ENCODE peak calls at places on chromosomes 7 and 10, in ten cellular contexts. One of them, this sample, is unnamed.

GRCh38 chr7:134197342-134197741 is 70.2 kb downstream of the LRGUK start:
- DNase-seq in suprapubic skin: no peak
- DNase-seq in K562: peak; percentile 49
- DNase-seq in esophagus muscularis mucosa: no peak
- DNase-seq in A549: no peak
- DNase-seq in adrenal gland: no peak
- DNase-seq in HCT116: no peak
- DNase-seq in vagina: no peak
- DNase-seq in H1: no peak
- DNase-seq in spleen: no peak
- DNase-seq in this sample: no peak

GRCh38 chr7:602341-603141 is 82.9 kb upstream of the PDGFA start:
- DNase-seq in suprapubic skin: peak; percentile 69
- DNase-seq in K562: peak; percentile 87
- DNase-seq in esophagus muscularis mucosa: no peak
- DNase-seq in A549: no peak
- DNase-seq in adrenal gland: peak; percentile 33
- DNase-seq in HCT116: no peak
- DNase-seq in vagina: no peak
- DNase-seq in H1: no peak
- DNase-seq in spleen: peak; percentile 86
- DNase-seq in this sample: no peak

GRCh38 chr10:35640474-35640873 is 1.6 kb downstream of the FZD8 start:
- DNase-seq in suprapubic skin: peak; percentile 71
- DNase-seq in K562: peak; percentile 75
- DNase-seq in esophagus muscularis mucosa: no peak
- DNase-seq in A549: peak; percentile 85
- DNase-seq in adrenal gland: peak; percentile 57
- DNase-seq in HCT116: no peak
- DNase-seq in vagina: no peak
- DNase-seq in H1: no peak
- DNase-seq in spleen: peak; percentile 87
- DNase-seq in this sample: peak; percentile 42

GRCh38 chr7:140239653-140239935 is 62.8 kb upstream of the KDM7A start:
- DNase-seq in suprapubic skin: no peak
- DNase-seq in K562: no peak
- DNase-seq in esophagus muscularis mucosa: no peak
- DNase-seq in A549: no peak
- DNase-seq in adrenal gland: no peak
- DNase-seq in HCT116: no peak
- DNase-seq in vagina: no peak
- DNase-seq in H1: no peak
- DNase-seq in spleen: no peak
- DNase-seq in this sample: no peak

GRCh38 chr7:99099499-99100077 is 44.3 kb downstream of the SMURF1 start:
- DNase-seq in suprapubic skin: no peak
- DNase-seq in K562: no peak
- DNase-seq in esophagus muscularis mucosa: no peak
- DNase-seq in A549: no peak
- DNase-seq in adrenal gland: no peak
- DNase-seq in HCT116: no peak
- DNase-seq in vagina: no peak
- DNase-seq in H1: no peak
- DNase-seq in spleen: no peak
- DNase-seq in this sample: no peak

GRCh38 chr10:114042895-114043531 is 653 bp upstream of the ADRB1 start:
- DNase-seq in suprapubic skin: peak; percentile 68
- DNase-seq in K562: no peak
- DNase-seq in esophagus muscularis mucosa: no peak
- DNase-seq in A549: peak; percentile 63
- DNase-seq in adrenal gland: no peak
- DNase-seq in HCT116: peak; percentile 15
- DNase-seq in vagina: no peak
- DNase-seq in H1: no peak
- DNase-seq in spleen: no peak
- DNase-seq in this sample: no peak

GRCh38 chr7:134290286-134290685 is 26.4 kb downstream of the SLC35B4 start:
- DNase-seq in suprapubic skin: no peak
- DNase-seq in K562: no peak
- DNase-seq in esophagus muscularis mucosa: no peak
- DNase-seq in A549: peak; percentile 64
- DNase-seq in adrenal gland: no peak
- DNase-seq in HCT116: no peak
- DNase-seq in vagina: no peak
- DNase-seq in H1: no peak
- DNase-seq in spleen: no peak
- DNase-seq in this sample: no peak

GRCh38 chr7:100190059-100190711 is 12.5 kb downstream of the STAG3 start:
- DNase-seq in suprapubic skin: no peak
- DNase-seq in K562: peak; percentile 49
- DNase-seq in esophagus muscularis mucosa: no peak
- DNase-seq in A549: peak; percentile 60
- DNase-seq in adrenal gland: no peak
- DNase-seq in HCT116: peak; percentile 42
- DNase-seq in vagina: no peak
- DNase-seq in H1: no peak
- DNase-seq in spleen: no peak
- DNase-seq in this sample: no peak

GRCh38 chr7:44978511-44979366 is at the start of gene MYO1G:
- DNase-seq in suprapubic skin: peak; percentile 72
- DNase-seq in K562: no peak
- DNase-seq in esophagus muscularis mucosa: no peak
- DNase-seq in A549: no peak
- DNase-seq in adrenal gland: peak; percentile 44
- DNase-seq in HCT116: no peak
- DNase-seq in vagina: no peak
- DNase-seq in H1: no peak
- DNase-seq in spleen: peak; percentile 97
- DNase-seq in this sample: no peak

GRCh38 chr10:4006051-4006450 is 221.0 kb upstream of the KLF6 start:
- DNase-seq in suprapubic skin: no peak
- DNase-seq in K562: no peak
- DNase-seq in esophagus muscularis mucosa: no peak
- DNase-seq in A549: no peak
- DNase-seq in adrenal gland: peak; percentile 47
- DNase-seq in HCT116: no peak
- DNase-seq in vagina: no peak
- DNase-seq in H1: no peak
- DNase-seq in spleen: no peak
- DNase-seq in this sample: no peak

GRCh38 chr10:85643839-85644525 is 722.6 kb downstream of the GRID1 start:
- DNase-seq in suprapubic skin: no peak
- DNase-seq in K562: no peak
- DNase-seq in esophagus muscularis mucosa: no peak
- DNase-seq in A549: peak; percentile 84
- DNase-seq in adrenal gland: no peak
- DNase-seq in HCT116: peak; percentile 86
- DNase-seq in vagina: no peak
- DNase-seq in H1: no peak
- DNase-seq in spleen: no peak
- DNase-seq in this sample: no peak

GRCh38 chr10:109374215-109374614 is 549.1 kb downstream of the XPNPEP1 start:
- DNase-seq in suprapubic skin: no peak
- DNase-seq in K562: no peak
- DNase-seq in esophagus muscularis mucosa: no peak
- DNase-seq in A549: no peak
- DNase-seq in adrenal gland: no peak
- DNase-seq in HCT116: no peak
- DNase-seq in vagina: no peak
- DNase-seq in H1: no peak
- DNase-seq in spleen: no peak
- DNase-seq in this sample: no peak

GRCh38 chr10:77926566-77927342 is at the start of gene DLG5:
- DNase-seq in suprapubic skin: peak; percentile 74
- DNase-seq in K562: peak; percentile 91
- DNase-seq in esophagus muscularis mucosa: no peak
- DNase-seq in A549: peak; percentile 55
- DNase-seq in adrenal gland: peak; percentile 76
- DNase-seq in HCT116: no peak
- DNase-seq in vagina: no peak
- DNase-seq in H1: no peak
- DNase-seq in spleen: peak; percentile 79
- DNase-seq in this sample: peak; percentile 75

DNA sequence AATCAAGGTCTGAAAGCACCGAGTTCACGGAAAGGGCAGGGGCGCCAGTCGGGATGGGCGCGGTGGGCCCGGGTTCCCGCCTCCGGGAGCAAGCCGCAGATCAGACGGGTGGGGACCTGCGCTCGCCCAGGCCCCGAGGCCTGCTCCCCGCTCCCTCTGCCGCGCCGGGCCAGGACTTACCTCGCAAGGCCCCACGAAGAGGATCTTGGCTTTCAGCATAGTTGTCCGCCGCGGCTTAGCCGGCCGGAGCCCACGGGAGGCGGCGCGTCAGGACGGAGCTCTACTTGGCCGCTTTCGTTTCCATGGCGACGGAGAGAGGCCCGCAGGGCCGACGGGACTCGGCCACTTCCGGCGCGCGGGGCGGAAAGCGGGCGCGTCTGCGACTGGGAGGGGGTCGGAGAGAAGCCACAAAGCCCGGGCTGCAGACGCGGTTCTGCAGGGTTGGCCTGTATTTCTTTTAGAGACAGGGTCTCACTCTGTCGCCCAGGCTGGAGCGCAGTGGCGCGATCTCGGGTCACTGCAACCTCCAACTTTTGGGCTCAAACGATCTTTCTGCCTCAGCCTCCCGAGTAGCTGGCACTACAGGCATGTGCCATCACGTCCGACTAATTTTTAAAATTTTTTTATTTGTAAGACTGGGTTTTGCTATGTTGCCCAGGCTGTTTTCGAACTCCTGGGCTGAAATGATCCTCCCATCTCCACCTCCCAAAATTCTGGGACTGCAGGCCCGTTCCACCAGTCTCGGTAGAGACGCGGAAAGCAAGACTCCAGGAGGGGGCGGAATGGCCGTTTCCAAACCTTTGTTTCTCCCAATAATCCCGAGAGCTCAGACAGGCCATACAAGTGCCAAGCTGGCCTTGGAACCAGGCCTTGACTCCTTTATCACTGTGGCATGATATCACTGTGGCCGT is at the start of gene IFT22:
- DNase-seq in suprapubic skin: peak; percentile 91
- DNase-seq in K562: peak; percentile 95
- DNase-seq in esophagus muscularis mucosa: peak; percentile 95
- DNase-seq in A549: peak; percentile 88
- DNase-seq in adrenal gland: peak; percentile 94
- DNase-seq in HCT116: peak; percentile 66
- DNase-seq in vagina: no peak
- DNase-seq in H1: no peak
- DNase-seq in spleen: peak; percentile 97
- DNase-seq in this sample: peak; percentile 92
- TF ChIP-seq POLR2A in suprapubic skin: no peak
- TF ChIP-seq POLR2A in K562: peak; percentile 75
- TF ChIP-seq POLR2A in esophagus muscularis mucosa: no peak
- TF ChIP-seq POLR2A in A549: peak; percentile 63
- TF ChIP-seq POLR2A in adrenal gland: peak; percentile 54
- TF ChIP-seq POLR2A in HCT116: peak; percentile 41
- TF ChIP-seq POLR2A in vagina: no peak
- TF ChIP-seq POLR2A in H1: peak; percentile 91
- TF ChIP-seq POLR2A in spleen: no peak
- TF ChIP-seq POLR2A in this sample: peak; percentile 46

DNA sequence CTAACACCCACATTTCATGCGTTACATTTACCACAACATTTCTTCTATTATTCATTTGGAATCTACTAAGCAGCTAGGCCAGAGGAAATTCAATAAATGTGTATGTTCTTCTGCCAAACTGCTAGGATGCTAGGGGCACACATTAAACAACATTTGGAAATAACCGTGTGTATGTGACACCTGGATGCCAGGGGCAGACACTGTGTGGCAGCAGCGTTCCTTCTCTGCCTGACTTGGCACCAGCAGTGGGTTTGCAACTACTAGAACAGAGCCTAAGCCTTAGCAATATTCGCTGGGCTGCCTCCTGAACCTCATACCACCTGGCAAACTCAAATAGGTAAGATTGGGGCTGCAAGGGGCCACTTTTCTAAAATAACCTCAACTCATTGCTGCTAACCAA is 182.1 kb downstream of the CHCHD3 start:
- DNase-seq in suprapubic skin: no peak
- DNase-seq in K562: no peak
- DNase-seq in esophagus muscularis mucosa: peak; percentile 31
- DNase-seq in A549: peak; percentile 13
- DNase-seq in adrenal gland: no peak
- DNase-seq in HCT116: no peak
- DNase-seq in vagina: no peak
- DNase-seq in H1: no peak
- DNase-seq in spleen: no peak
- DNase-seq in this sample: no peak
- TF ChIP-seq CTCF in suprapubic skin: no peak
- TF ChIP-seq CTCF in K562: no peak
- TF ChIP-seq CTCF in esophagus muscularis mucosa: no peak
- TF ChIP-seq CTCF in A549: peak; percentile 14
- TF ChIP-seq CTCF in adrenal gland: no peak
- TF ChIP-seq CTCF in HCT116: peak; percentile 24
- TF ChIP-seq CTCF in vagina: no peak
- TF ChIP-seq CTCF in H1: peak; percentile 45
- TF ChIP-seq CTCF in spleen: no peak
- TF ChIP-seq CTCF in this sample: no peak

GRCh38 chr7:121872831-121873764 is at the start of gene PTPRZ1:
- DNase-seq in suprapubic skin: peak; percentile 59
- DNase-seq in K562: no peak
- DNase-seq in esophagus muscularis mucosa: no peak
- DNase-seq in A549: no peak
- DNase-seq in adrenal gland: no peak
- DNase-seq in HCT116: no peak
- DNase-seq in vagina: no peak
- DNase-seq in H1: peak; percentile 23
- DNase-seq in spleen: no peak
- DNase-seq in this sample: no peak
- TF ChIP-seq POLR2A in suprapubic skin: no peak
- TF ChIP-seq POLR2A in K562: no peak
- TF ChIP-seq POLR2A in esophagus muscularis mucosa: no peak
- TF ChIP-seq POLR2A in A549: no peak
- TF ChIP-seq POLR2A in adrenal gland: no peak
- TF ChIP-seq POLR2A in HCT116: no peak
- TF ChIP-seq POLR2A in vagina: no peak
- TF ChIP-seq POLR2A in H1: peak; percentile 85
- TF ChIP-seq POLR2A in spleen: no peak
- TF ChIP-seq POLR2A in this sample: no peak

DNA sequence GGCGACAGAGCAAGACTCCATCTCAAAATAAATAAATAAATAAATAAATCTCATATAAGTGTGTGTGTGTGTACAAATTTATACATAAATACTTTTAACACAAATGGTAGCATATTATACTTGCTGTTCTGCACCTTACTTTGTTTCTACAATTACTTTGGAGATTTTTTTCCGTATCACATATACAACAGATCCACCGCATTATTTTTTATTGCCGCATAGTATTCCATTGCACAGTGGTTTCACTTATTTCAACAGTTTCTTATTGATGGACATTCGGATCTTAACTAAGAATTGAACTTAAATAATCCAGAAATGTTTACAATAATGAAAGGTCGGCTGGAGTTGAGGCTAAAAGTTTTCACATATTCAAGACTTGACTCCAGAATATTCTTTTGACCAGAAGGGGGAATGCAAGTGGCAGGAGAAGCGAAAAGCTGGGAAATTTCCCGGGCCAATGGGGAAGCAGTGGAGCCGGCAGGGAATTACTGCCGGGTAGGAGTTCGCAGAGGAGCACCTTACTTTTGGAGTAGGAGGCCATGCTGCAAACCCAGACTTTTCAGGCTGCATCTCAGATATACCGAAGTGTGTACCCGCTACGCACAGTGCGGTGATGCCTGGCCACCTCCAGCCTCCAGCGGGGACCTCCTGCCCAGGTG is 448 bp upstream of the CNNM1 start:
- DNase-seq in suprapubic skin: no peak
- DNase-seq in K562: no peak
- DNase-seq in esophagus muscularis mucosa: no peak
- DNase-seq in A549: peak; percentile 81
- DNase-seq in adrenal gland: no peak
- DNase-seq in HCT116: no peak
- DNase-seq in vagina: no peak
- DNase-seq in H1: no peak
- DNase-seq in spleen: no peak
- DNase-seq in this sample: no peak
- TF ChIP-seq CTCF in suprapubic skin: no peak
- TF ChIP-seq CTCF in K562: no peak
- TF ChIP-seq CTCF in esophagus muscularis mucosa: no peak
- TF ChIP-seq CTCF in A549: peak; percentile 44
- TF ChIP-seq CTCF in adrenal gland: no peak
- TF ChIP-seq CTCF in HCT116: no peak
- TF ChIP-seq CTCF in vagina: no peak
- TF ChIP-seq CTCF in H1: no peak
- TF ChIP-seq CTCF in spleen: no peak
- TF ChIP-seq CTCF in this sample: no peak

This sample was measured in uterus.